ENCODE peak calls at places on chromosomes 12 and 14, in four cellular contexts. C is GM12891, X is K562, U is GM12878. R is an unnamed sample.
A peak's percentile ranks its signal among the peaks of the same experiment; 100 is the strongest.

GRCh38 chr12:104454997-104455396 is 1.8 kb upstream of the CHST11 start:
- DNase-seq in C (no peak), X (no peak), U (no peak), R (no peak)

GRCh38 chr14:69573841-69574265 is 818 bp downstream of the CCDC177 start:
- DNase-seq in C (no peak), X (no peak), U (no peak), R (no peak)

GRCh38 chr14:56057071-56057865 is 60.9 kb upstream of the PELI2 start:
- DNase-seq in C (no peak), X (no peak), U (no peak), R (no peak)

GRCh38 chr12:25200703-25201102 is 5.7 kb downstream of the ETFRF1 start:
- DNase-seq in C (no peak), X (no peak), U (no peak), R (no peak)

GRCh38 chr12:121903202-121903601 is 14.6 kb downstream of the PSMD9 start:
- DNase-seq in C (no peak), X (no peak), U (no peak), R (no peak)

GRCh38 chr14:54778618-54779017 is 124.0 kb downstream of the GCH1 start:
- DNase-seq in C (no peak), X (no peak), U (no peak), R (no peak)

GRCh38 chr12:3304436-3305135 is 186.4 kb upstream of the PRMT8 start:
- DNase-seq in C (no peak), X (no peak), U (no peak), R (no peak)

GRCh38 chr12:94198872-94199271 is 50.5 kb downstream of the PLXNC1 start:
- DNase-seq in C (no peak), X (no peak), U (no peak), R (no peak)

GRCh38 chr12:54369597-54370217 is 5.4 kb upstream of the GPR84 start:
- DNase-seq in C (no peak), X (no peak), U (no peak), R (no peak)

GRCh38 chr14:33457617-33458016 is 493.3 kb downstream of the EGLN3 start:
- DNase-seq in C (no peak), X (no peak), U (no peak), R (no peak)

GRCh38 chr14:29462271-29462670 is 465.4 kb downstream of the PRKD1 start:
- DNase-seq in C (no peak), X (no peak), U (no peak), R (no peak)

GRCh38 chr14:72525087-72525909 is 368.6 kb downstream of the DPF3 start:
- DNase-seq in C (no peak), X (no peak), U (no peak), R (no peak)

GRCh38 chr12:53418221-53418620 is 5.4 kb upstream of the AMHR2 start:
- DNase-seq in C (no peak), X (no peak), U (no peak), R (no peak)

GRCh38 chr14:100409016-100409385 is 85.9 kb downstream of the SLC25A47 start:
- DNase-seq in C (no peak), X (peak; percentile 38), U (no peak), R (no peak)

GRCh38 chr12:117441751-117442150 is 80.3 kb upstream of the NOS1 start:
- DNase-seq in C (no peak), X (no peak), U (no peak), R (no peak)

GRCh38 chr12:89384050-89384749 is 31.9 kb upstream of the DUSP6 start:
- DNase-seq in C (no peak), X (no peak), U (no peak), R (peak; percentile 77)

GRCh38 chr14:61472801-61473376 is 151.5 kb downstream of the PRKCH start:
- DNase-seq in C (no peak), X (no peak), U (no peak), R (no peak)

GRCh38 chr14:53550776-53551175 is 397.7 kb upstream of the DDHD1 start:
- DNase-seq in C (no peak), X (no peak), U (no peak), R (no peak)

GRCh38 chr12:6363330-6364036 is 11.9 kb downstream of the SCNN1A start:
- DNase-seq in C (peak; percentile 87), X (peak; percentile 85), U (no peak), R (peak; percentile 48)

GRCh38 chr14:104865631-104866441 is 768 bp downstream of the CEP170B start:
- DNase-seq in C (no peak), X (peak; percentile 75), U (no peak), R (no peak)

GRCh38 chr12:85041395-85041794 is 5.2 kb downstream of the LRRIQ1 start:
- DNase-seq in C (no peak), X (no peak), U (no peak), R (no peak)

GRCh38 chr12:85036736-85037135 is 585 bp downstream of the LRRIQ1 start:
- DNase-seq in C (no peak), X (no peak), U (no peak), R (no peak)

DNA sequence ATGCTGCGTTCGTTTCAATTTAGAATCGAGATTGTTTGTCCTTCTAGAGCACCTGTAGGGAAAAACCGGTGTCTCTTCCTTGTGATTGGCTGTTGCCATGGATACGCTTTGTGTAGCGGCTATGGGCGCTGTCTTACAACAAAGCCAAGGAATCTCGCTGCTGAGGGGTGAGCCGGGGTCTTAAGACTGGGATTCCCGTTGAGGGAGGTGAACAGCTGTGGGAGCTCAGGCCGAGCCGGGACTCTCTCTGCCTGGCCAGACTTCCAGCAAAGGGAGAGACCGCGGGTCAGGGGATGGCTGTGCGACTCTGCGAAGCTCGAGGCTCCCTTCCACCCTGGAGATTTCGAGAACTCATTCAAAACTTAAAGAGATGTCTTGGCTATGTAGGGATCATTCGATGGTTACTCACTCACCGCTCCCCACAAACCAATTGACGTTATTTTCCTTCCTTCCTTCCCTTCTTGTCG is at the start of the genes LRRIQ1 and TSPAN19:
- DNase-seq in C (no peak), X (no peak), U (peak; percentile 27), R (peak; percentile 5)
- TF ChIP-seq SPI1 in C (no peak), X (no peak), U (no peak), R (no peak)

DNA sequence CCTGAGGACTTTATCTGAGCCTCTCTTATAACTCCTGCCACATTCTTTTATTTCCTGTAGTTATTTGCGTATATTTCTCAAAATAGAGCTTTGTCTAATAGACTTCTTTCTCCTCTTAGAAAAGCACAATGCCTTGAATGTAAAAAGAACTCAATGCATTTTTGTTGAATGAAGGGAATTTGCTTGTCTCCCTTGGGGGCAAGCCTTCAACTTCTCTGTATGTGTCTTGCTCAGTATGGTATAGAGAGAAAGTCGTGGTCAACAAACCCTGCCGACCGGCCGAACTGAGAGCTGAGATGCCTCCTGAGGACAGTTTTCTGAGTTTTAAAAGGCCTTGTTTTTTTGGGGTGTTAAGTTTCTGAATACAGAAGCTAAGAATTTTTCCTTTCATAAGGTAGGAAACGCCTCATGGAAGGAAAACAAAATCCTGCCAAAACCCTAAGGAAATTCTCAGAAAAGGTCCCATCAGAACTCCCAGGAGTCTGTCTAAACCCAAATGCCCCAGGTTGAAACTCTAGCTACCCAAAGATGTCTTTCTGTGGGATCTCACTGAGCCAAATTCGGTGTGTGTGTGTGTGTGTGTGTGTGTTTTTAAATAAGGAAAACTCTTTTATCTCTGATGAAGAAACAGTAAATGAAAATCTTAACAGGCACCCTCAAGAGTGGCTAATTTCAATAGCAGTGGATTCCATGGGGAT is 136.6 kb downstream of the C12orf75 start:
- DNase-seq in C (no peak), X (no peak), U (no peak), R (no peak)
- TF ChIP-seq SPI1 in C (no peak), X (no peak), U (no peak), R (no peak)

DNA sequence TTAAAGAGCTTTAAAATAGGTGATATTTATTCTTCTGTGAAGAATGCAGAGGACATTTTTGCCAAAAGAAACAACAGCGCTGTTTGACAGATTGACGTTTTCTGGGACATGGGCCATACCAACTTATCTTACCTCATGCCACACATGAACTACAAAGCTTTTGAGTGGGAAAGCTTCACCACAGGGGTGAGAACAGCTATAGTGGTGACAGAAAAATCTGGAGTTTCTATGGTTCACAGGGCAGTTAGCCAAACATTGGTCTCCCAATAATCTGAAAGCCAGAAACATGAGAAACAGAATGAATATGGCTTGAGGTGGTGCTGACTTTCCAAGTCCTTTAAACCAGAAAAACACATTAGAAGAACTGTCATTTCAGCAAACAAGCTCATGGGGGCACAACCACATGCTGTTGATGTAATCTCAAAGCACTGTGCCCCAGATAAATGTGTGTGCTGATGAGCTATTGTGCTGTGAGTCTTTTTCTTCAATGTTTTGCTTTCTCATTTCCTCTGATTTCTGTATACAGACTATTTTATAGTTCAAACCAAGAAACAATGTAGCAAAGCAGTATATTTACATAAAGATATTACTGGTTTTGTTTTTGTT is 905.4 kb downstream of the SLC16A7 start:
- DNase-seq in C (no peak), X (no peak), U (no peak), R (no peak)
- TF ChIP-seq SPI1 in C (no peak), X (no peak), U (no peak), R (no peak)

DNA sequence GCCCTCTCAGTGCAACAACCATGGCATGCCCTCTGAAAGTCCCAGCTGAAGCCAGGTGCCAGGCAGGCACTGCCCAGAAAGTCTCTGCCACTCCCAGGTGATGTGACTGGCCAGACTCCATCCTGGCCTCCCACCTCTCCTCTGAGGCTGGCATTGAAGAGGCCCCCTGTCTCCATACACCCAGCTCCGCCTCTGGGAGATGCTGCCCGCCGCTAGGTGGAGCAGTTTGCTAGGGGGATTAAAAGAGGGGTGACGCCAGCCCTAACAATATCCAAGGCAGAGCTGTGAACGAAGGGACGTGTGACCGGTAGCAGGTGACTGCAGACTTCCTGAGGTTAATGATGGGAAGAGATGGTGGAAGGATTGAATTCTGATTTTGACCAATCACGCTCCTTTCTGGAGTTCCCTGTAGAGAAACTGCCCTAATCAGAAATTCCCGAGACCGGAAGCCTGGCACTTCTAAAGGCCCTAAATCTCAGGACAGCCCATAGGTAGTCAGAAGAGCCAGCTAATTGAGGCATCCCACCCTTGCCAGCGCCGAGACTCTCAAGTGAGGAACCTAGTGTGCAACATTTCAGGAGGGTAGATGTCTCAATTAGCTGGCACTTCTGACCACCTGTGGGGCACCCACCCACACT is 8.3 kb upstream of the PLEK2 start:
- DNase-seq in C (peak; percentile 25), X (peak; percentile 70), U (no peak), R (no peak)
- TF ChIP-seq SPI1 in C (no peak), X (no peak), U (no peak), R (no peak)

R was measured in HL-60.